ENCODE peak calls at places on chromosomes 12 and 14, in eight cellular contexts. One of them, this sample, is unnamed.
A peak's percentile ranks its signal among the peaks of the same experiment; 100 is the strongest.

GRCh38 chr14:34098045-34098984 is 147.4 kb upstream of the EGLN3 start:
- DNase-seq in aorta: no peak
- DNase-seq in uterus: peak; percentile 62
- DNase-seq in K562: peak; percentile 52
- DNase-seq in neuronal stem cell: no peak
- DNase-seq in heart right ventricle: peak; percentile 24
- DNase-seq in astrocyte: peak; percentile 33
- DNase-seq in iPS DF 6.9: no peak
- DNase-seq in this sample: peak; percentile 32

GRCh38 chr12:93302331-93303229 is 75.1 kb upstream of the NUDT4 start:
- DNase-seq in aorta: peak; percentile 55
- DNase-seq in uterus: no peak
- DNase-seq in K562: peak; percentile 37
- DNase-seq in neuronal stem cell: no peak
- DNase-seq in heart right ventricle: peak; percentile 70
- DNase-seq in astrocyte: peak; percentile 97
- DNase-seq in iPS DF 6.9: no peak
- DNase-seq in this sample: no peak

GRCh38 chr14:46820291-46820690 is 168.7 kb upstream of the RPL10L start:
- DNase-seq in aorta: peak; percentile 36
- DNase-seq in uterus: no peak
- DNase-seq in K562: no peak
- DNase-seq in neuronal stem cell: no peak
- DNase-seq in heart right ventricle: no peak
- DNase-seq in astrocyte: no peak
- DNase-seq in iPS DF 6.9: no peak
- DNase-seq in this sample: no peak

GRCh38 chr12:127162902-127163301 is 1104.1 kb upstream of the TMEM132C start:
- DNase-seq in aorta: no peak
- DNase-seq in uterus: no peak
- DNase-seq in K562: peak; percentile 22
- DNase-seq in neuronal stem cell: no peak
- DNase-seq in heart right ventricle: no peak
- DNase-seq in astrocyte: peak; percentile 80
- DNase-seq in iPS DF 6.9: no peak
- DNase-seq in this sample: no peak

GRCh38 chr12:116959845-116960514 is 49.2 kb downstream of the FBXW8 start:
- DNase-seq in aorta: no peak
- DNase-seq in uterus: no peak
- DNase-seq in K562: no peak
- DNase-seq in neuronal stem cell: no peak
- DNase-seq in heart right ventricle: no peak
- DNase-seq in astrocyte: peak; percentile 26
- DNase-seq in iPS DF 6.9: no peak
- DNase-seq in this sample: no peak

GRCh38 chr12:78261901-78262300 is 431.2 kb downstream of the NAV3 start:
- DNase-seq in aorta: no peak
- DNase-seq in uterus: no peak
- DNase-seq in K562: no peak
- DNase-seq in neuronal stem cell: no peak
- DNase-seq in heart right ventricle: no peak
- DNase-seq in astrocyte: no peak
- DNase-seq in iPS DF 6.9: no peak
- DNase-seq in this sample: no peak

GRCh38 chr12:68358532-68359485 is 26.6 kb upstream of the MDM1 start:
- DNase-seq in aorta: peak; percentile 49
- DNase-seq in uterus: peak; percentile 42
- DNase-seq in K562: peak; percentile 31
- DNase-seq in neuronal stem cell: peak; percentile 64
- DNase-seq in heart right ventricle: peak; percentile 79
- DNase-seq in astrocyte: peak; percentile 60
- DNase-seq in iPS DF 6.9: no peak
- DNase-seq in this sample: no peak

GRCh38 chr14:89013098-89013504 is 188.7 kb downstream of the TTC8 start:
- DNase-seq in aorta: no peak
- DNase-seq in uterus: no peak
- DNase-seq in K562: peak; percentile 73
- DNase-seq in neuronal stem cell: no peak
- DNase-seq in heart right ventricle: no peak
- DNase-seq in astrocyte: no peak
- DNase-seq in iPS DF 6.9: no peak
- DNase-seq in this sample: no peak

GRCh38 chr12:108508243-108508642 is 6.8 kb upstream of the FICD start:
- DNase-seq in aorta: no peak
- DNase-seq in uterus: no peak
- DNase-seq in K562: no peak
- DNase-seq in neuronal stem cell: no peak
- DNase-seq in heart right ventricle: no peak
- DNase-seq in astrocyte: no peak
- DNase-seq in iPS DF 6.9: no peak
- DNase-seq in this sample: no peak

GRCh38 chr14:93091666-93092065 is 24.1 kb downstream of the ITPK1 start:
- DNase-seq in aorta: no peak
- DNase-seq in uterus: no peak
- DNase-seq in K562: no peak
- DNase-seq in neuronal stem cell: no peak
- DNase-seq in heart right ventricle: no peak
- DNase-seq in astrocyte: no peak
- DNase-seq in iPS DF 6.9: no peak
- DNase-seq in this sample: no peak

GRCh38 chr12:128971802-128972201 is 118.5 kb downstream of the GLT1D1 start:
- DNase-seq in aorta: no peak
- DNase-seq in uterus: no peak
- DNase-seq in K562: no peak
- DNase-seq in neuronal stem cell: peak; percentile 48
- DNase-seq in heart right ventricle: no peak
- DNase-seq in astrocyte: no peak
- DNase-seq in iPS DF 6.9: no peak
- DNase-seq in this sample: no peak

GRCh38 chr12:48779869-48780268 is 9.0 kb downstream of the ADCY6 start:
- DNase-seq in aorta: peak; percentile 88
- DNase-seq in uterus: peak; percentile 69
- DNase-seq in K562: no peak
- DNase-seq in neuronal stem cell: no peak
- DNase-seq in heart right ventricle: peak; percentile 90
- DNase-seq in astrocyte: peak; percentile 66
- DNase-seq in iPS DF 6.9: no peak
- DNase-seq in this sample: no peak

GRCh38 chr14:103008768-103009342 is 48.5 kb downstream of the CDC42BPB start:
- DNase-seq in aorta: no peak
- DNase-seq in uterus: no peak
- DNase-seq in K562: no peak
- DNase-seq in neuronal stem cell: no peak
- DNase-seq in heart right ventricle: no peak
- DNase-seq in astrocyte: peak; percentile 69
- DNase-seq in iPS DF 6.9: no peak
- DNase-seq in this sample: no peak

GRCh38 chr12:93139028-93139665 is 210.1 kb upstream of the EEA1 start:
- DNase-seq in aorta: no peak
- DNase-seq in uterus: no peak
- DNase-seq in K562: no peak
- DNase-seq in neuronal stem cell: no peak
- DNase-seq in heart right ventricle: no peak
- DNase-seq in astrocyte: no peak
- DNase-seq in iPS DF 6.9: no peak
- DNase-seq in this sample: no peak

GRCh38 chr12:51424662-51425539 is at the start of gene SLC4A8:
- DNase-seq in aorta: peak; percentile 90
- DNase-seq in uterus: peak; percentile 72
- DNase-seq in K562: peak; percentile 97
- DNase-seq in neuronal stem cell: peak; percentile 93
- DNase-seq in heart right ventricle: peak; percentile 85
- DNase-seq in astrocyte: peak; percentile 73
- DNase-seq in iPS DF 6.9: peak; percentile 81
- DNase-seq in this sample: peak; percentile 85

GRCh38 chr12:34296143-34297041 is 274.1 kb downstream of the ALG10 start:
- DNase-seq in aorta: peak; percentile 21
- DNase-seq in uterus: no peak
- DNase-seq in K562: no peak
- DNase-seq in neuronal stem cell: no peak
- DNase-seq in heart right ventricle: no peak
- DNase-seq in astrocyte: no peak
- DNase-seq in iPS DF 6.9: no peak
- DNase-seq in this sample: no peak

GRCh38 chr12:10558291-10558690 is 52.6 kb downstream of the EIF2S3B start:
- DNase-seq in aorta: no peak
- DNase-seq in uterus: no peak
- DNase-seq in K562: no peak
- DNase-seq in neuronal stem cell: no peak
- DNase-seq in heart right ventricle: no peak
- DNase-seq in astrocyte: no peak
- DNase-seq in iPS DF 6.9: no peak
- DNase-seq in this sample: no peak

GRCh38 chr14:73239463-73240241 is 2.3 kb downstream of the PAPLN start:
- DNase-seq in aorta: peak; percentile 54
- DNase-seq in uterus: peak; percentile 61
- DNase-seq in K562: no peak
- DNase-seq in neuronal stem cell: no peak
- DNase-seq in heart right ventricle: peak; percentile 33
- DNase-seq in astrocyte: peak; percentile 52
- DNase-seq in iPS DF 6.9: no peak
- DNase-seq in this sample: no peak

GRCh38 chr14:45658226-45658916 is 405.4 kb upstream of the MIS18BP1 start:
- DNase-seq in aorta: no peak
- DNase-seq in uterus: no peak
- DNase-seq in K562: no peak
- DNase-seq in neuronal stem cell: no peak
- DNase-seq in heart right ventricle: no peak
- DNase-seq in astrocyte: no peak
- DNase-seq in iPS DF 6.9: no peak
- DNase-seq in this sample: no peak

GRCh38 chr12:40989785-40990184 is 198.3 kb upstream of the PDZRN4 start:
- DNase-seq in aorta: no peak
- DNase-seq in uterus: no peak
- DNase-seq in K562: no peak
- DNase-seq in neuronal stem cell: no peak
- DNase-seq in heart right ventricle: no peak
- DNase-seq in astrocyte: no peak
- DNase-seq in iPS DF 6.9: no peak
- DNase-seq in this sample: no peak
- H3K27ac ChIP-seq in aorta: no peak overlapping the region
- H3K27ac ChIP-seq in uterus: peak overlapping the region; percentile 42
- H3K27ac ChIP-seq in K562: no peak overlapping the region
- H3K27ac ChIP-seq in neuronal stem cell: no peak overlapping the region
- H3K27ac ChIP-seq in heart right ventricle: no peak overlapping the region
- H3K27ac ChIP-seq in astrocyte: no peak overlapping the region
- H3K27ac ChIP-seq in iPS DF 6.9: no peak overlapping the region
- H3K27ac ChIP-seq in this sample: no peak overlapping the region

DNA sequence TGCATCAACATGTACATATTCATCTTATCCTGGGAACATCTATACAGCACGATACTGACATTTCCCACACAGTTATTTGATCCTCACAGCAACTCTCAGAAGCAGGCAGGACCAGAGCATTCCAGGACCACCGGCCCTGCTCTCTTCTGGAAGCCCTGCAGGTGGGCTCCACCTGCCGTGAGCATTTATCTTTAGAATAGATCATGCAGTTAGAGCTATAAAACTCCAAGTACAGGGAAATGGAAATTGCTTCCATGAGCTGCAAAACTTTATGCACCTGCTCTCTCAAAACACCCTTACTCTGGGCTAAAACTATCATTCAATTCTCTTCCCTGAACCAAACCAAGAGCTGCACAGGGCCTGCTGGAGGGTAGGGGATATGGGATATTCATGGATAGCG is 5.5 kb upstream of the BDKRB1 start:
- DNase-seq in aorta: no peak
- DNase-seq in uterus: no peak
- DNase-seq in K562: no peak
- DNase-seq in neuronal stem cell: no peak
- DNase-seq in heart right ventricle: no peak
- DNase-seq in astrocyte: no peak
- DNase-seq in iPS DF 6.9: no peak
- DNase-seq in this sample: no peak
- H3K27ac ChIP-seq in aorta: no peak overlapping the region
- H3K27ac ChIP-seq in uterus: no peak overlapping the region
- H3K27ac ChIP-seq in K562: no peak overlapping the region
- H3K27ac ChIP-seq in neuronal stem cell: no peak overlapping the region
- H3K27ac ChIP-seq in heart right ventricle: no peak overlapping the region
- H3K27ac ChIP-seq in astrocyte: no peak overlapping the region
- H3K27ac ChIP-seq in iPS DF 6.9: no peak overlapping the region
- H3K27ac ChIP-seq in this sample: no peak overlapping the region

GRCh38 chr14:104822821-104823615 is 22.1 kb downstream of the ZBTB42 start:
- DNase-seq in aorta: peak; percentile 32
- DNase-seq in uterus: no peak
- DNase-seq in K562: no peak
- DNase-seq in neuronal stem cell: no peak
- DNase-seq in heart right ventricle: no peak
- DNase-seq in astrocyte: no peak
- DNase-seq in iPS DF 6.9: no peak
- DNase-seq in this sample: no peak

GRCh38 chr14:104827173-104828055 is 26.5 kb downstream of the ZBTB42 start:
- DNase-seq in aorta: no peak
- DNase-seq in uterus: peak; percentile 37
- DNase-seq in K562: peak; percentile 74
- DNase-seq in neuronal stem cell: peak; percentile 66
- DNase-seq in heart right ventricle: peak; percentile 24
- DNase-seq in astrocyte: peak; percentile 23
- DNase-seq in iPS DF 6.9: no peak
- DNase-seq in this sample: no peak

GRCh38 chr14:104824353-104824997 is 23.6 kb downstream of the ZBTB42 start:
- DNase-seq in aorta: no peak
- DNase-seq in uterus: no peak
- DNase-seq in K562: no peak
- DNase-seq in neuronal stem cell: no peak
- DNase-seq in heart right ventricle: no peak
- DNase-seq in astrocyte: no peak
- DNase-seq in iPS DF 6.9: no peak
- DNase-seq in this sample: no peak

GRCh38 chr14:104826197-104826857 is 25.4 kb downstream of the ZBTB42 start:
- DNase-seq in aorta: peak; percentile 94
- DNase-seq in uterus: peak; percentile 93
- DNase-seq in K562: peak; percentile 83
- DNase-seq in neuronal stem cell: peak; percentile 86
- DNase-seq in heart right ventricle: peak; percentile 90
- DNase-seq in astrocyte: peak; percentile 15
- DNase-seq in iPS DF 6.9: no peak
- DNase-seq in this sample: peak; percentile 79

DNA sequence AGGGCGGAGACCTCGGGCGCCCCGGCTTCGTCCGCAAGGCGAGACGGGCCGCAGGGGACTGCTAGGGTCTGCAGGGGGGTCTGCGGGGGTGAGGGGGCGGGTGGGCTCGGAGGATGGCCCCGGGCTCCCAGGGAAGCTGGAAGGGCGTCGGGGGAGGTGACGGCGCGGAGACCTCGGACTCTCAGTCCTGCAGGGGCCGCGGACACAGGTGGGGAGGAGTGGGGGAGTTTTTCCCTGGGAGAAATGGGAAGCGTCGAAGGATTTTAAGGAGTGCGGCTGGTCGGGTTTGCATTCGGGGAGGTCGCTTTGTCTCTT is 25.9 kb downstream of the ZBTB42 start:
- DNase-seq in aorta: no peak
- DNase-seq in uterus: no peak
- DNase-seq in K562: no peak
- DNase-seq in neuronal stem cell: peak; percentile 36
- DNase-seq in heart right ventricle: no peak
- DNase-seq in astrocyte: no peak
- DNase-seq in iPS DF 6.9: no peak
- DNase-seq in this sample: no peak
- H3K27ac ChIP-seq in aorta: no peak overlapping the region
- H3K27ac ChIP-seq in uterus: no peak overlapping the region
- H3K27ac ChIP-seq in K562: no peak overlapping the region
- H3K27ac ChIP-seq in neuronal stem cell: no peak overlapping the region
- H3K27ac ChIP-seq in heart right ventricle: no peak overlapping the region
- H3K27ac ChIP-seq in astrocyte: no peak overlapping the region
- H3K27ac ChIP-seq in iPS DF 6.9: no peak overlapping the region
- H3K27ac ChIP-seq in this sample: no peak overlapping the region

GRCh38 chr14:61636792-61637191 is 58.5 kb upstream of the HIF1A start:
- DNase-seq in aorta: no peak
- DNase-seq in uterus: no peak
- DNase-seq in K562: no peak
- DNase-seq in neuronal stem cell: no peak
- DNase-seq in heart right ventricle: no peak
- DNase-seq in astrocyte: no peak
- DNase-seq in iPS DF 6.9: no peak
- DNase-seq in this sample: no peak
- H3K27ac ChIP-seq in aorta: no peak overlapping the region
- H3K27ac ChIP-seq in uterus: no peak overlapping the region
- H3K27ac ChIP-seq in K562: no peak overlapping the region
- H3K27ac ChIP-seq in neuronal stem cell: no peak overlapping the region
- H3K27ac ChIP-seq in heart right ventricle: no peak overlapping the region
- H3K27ac ChIP-seq in astrocyte: no peak overlapping the region
- H3K27ac ChIP-seq in iPS DF 6.9: no peak overlapping the region
- H3K27ac ChIP-seq in this sample: no peak overlapping the region